ENCODE peak calls at places on chromosomes 1 and 21, in nine cellular contexts. M is thyroid gland; Y is cardiac muscle cell; J is CD8-positive, alpha-beta memory T cell; R is IMR-90; T is fibroblast of lung; W is H9; O is stomach; Q is neural progenitor cell. I is an unnamed sample.

GRCh38 chr1:91828007-91828321 is 58.0 kb downstream of the TGFBR3 start:
- DNase-seq in M (no peak), W (no peak), Q (no peak), T (no peak), J (no peak), O (no peak), R (no peak), Y (no peak), I (no peak)

GRCh38 chr1:86423473-86423872 is 498 bp upstream of the CLCA2 start:
- DNase-seq in R (no peak), M (no peak), W (no peak), O (no peak), J (no peak), Y (no peak), Q (no peak), T (no peak), I (no peak)

GRCh38 chr1:174626031-174627020 is 178.6 kb downstream of the GPR52 start:
- DNase-seq in R (peak; percentile 55), M (no peak), W (no peak), T (peak; percentile 89), Q (peak; percentile 7), O (no peak), Y (no peak), J (no peak), I (no peak)

GRCh38 chr1:92485374-92486250 is 1.1 kb downstream of the GFI1 start:
- DNase-seq in Y (peak; percentile 58), W (peak; percentile 76), T (no peak), M (peak; percentile 51), O (peak; percentile 69), J (peak; percentile 88), Q (peak; percentile 81), R (no peak), I (peak; percentile 70)

GRCh38 chr1:227885135-227885647 is 62.5 kb downstream of the WNT9A start:
- DNase-seq in M (no peak), O (peak; percentile 24), R (no peak), J (peak; percentile 56), Y (no peak), T (no peak), Q (no peak), W (no peak), I (peak; percentile 15)

GRCh38 chr21:45538381-45539045 is 3.7 kb downstream of the SLC19A1 start:
- DNase-seq in Q (no peak), M (peak; percentile 1), R (no peak), T (no peak), Y (no peak), W (peak; percentile 23), O (peak; percentile 20), J (peak; percentile 35), I (no peak)

GRCh38 chr1:150562384-150563339 is 13.5 kb downstream of the ADAMTSL4 start:
- DNase-seq in Q (peak; percentile 73), M (peak; percentile 48), J (peak; percentile 83), O (peak; percentile 51), W (peak; percentile 30), Y (no peak), R (no peak), T (no peak), I (peak; percentile 67)

GRCh38 chr1:201015551-201016091 is 7.9 kb downstream of the KIF21B start:
- DNase-seq in J (no peak), Q (no peak), R (peak; percentile 12), O (no peak), T (peak; percentile 29), W (no peak), M (no peak), Y (no peak), I (no peak)

DNA sequence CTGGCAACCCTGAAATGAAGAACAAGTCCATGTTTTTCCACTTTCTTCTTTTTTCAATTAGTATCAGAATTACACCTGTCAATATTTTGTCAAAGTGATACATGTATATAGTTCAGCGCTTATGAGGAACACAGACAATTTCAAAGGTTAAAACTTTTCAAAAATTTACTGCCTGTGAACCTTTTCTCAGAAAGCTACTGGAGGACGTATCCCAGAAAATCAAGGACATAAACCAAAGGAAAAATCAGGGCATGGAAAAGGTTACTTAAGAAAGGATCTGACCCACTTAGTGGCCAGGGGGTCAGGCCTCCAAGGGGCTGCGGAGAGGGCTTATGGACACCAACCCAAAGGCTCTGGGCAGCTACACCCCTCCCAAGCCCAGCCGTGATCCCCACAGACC is 81.1 kb upstream of the ACTRT2 start:
- DNase-seq in O (no peak), M (no peak), W (no peak), T (no peak), Q (no peak), J (no peak), Y (no peak), R (no peak), I (no peak)
- H3K9me3 ChIP-seq in O (peaks cover 26% of the 10 kb centered on the region), M (no peaks in the 10 kb centered on the region), W (peaks cover 92% of the 10 kb centered on the region), T (peaks cover 10% of the 10 kb centered on the region), Q (no peaks in the 10 kb centered on the region), J (no peaks in the 10 kb centered on the region), Y (no peaks in the 10 kb centered on the region), R (peaks cover 65% of the 10 kb centered on the region), I (no peaks in the 10 kb centered on the region)

DNA sequence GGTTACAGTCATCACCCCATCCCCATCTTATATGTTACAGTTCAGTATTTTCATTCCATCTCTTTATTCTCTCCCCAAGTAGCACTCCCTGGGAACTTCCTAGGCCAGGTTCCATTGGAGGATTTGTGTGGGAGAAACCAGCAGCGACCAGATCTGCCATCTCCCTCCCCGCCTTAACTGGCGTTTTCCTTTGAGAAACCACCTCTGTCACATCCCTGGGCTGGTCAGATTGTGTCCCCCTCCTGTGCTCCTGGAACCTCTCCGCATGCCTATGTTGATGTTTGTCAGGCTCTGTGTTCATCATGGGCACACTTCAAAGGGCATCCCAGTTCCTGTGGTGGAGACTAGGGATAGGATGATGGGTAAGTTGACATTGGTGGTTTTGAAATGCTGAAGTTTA is 126.4 kb downstream of the KIAA0319L start:
- DNase-seq in Y (no peak), W (no peak), M (no peak), J (no peak), T (no peak), O (no peak), R (no peak), Q (no peak), I (no peak)
- H3K4me1 ChIP-seq in Y (no peaks in the 10 kb centered on the region), W (peaks cover 2% of the 10 kb centered on the region), M (no peaks in the 10 kb centered on the region), J (no peaks in the 10 kb centered on the region), T (no peaks in the 10 kb centered on the region), O (no peaks in the 10 kb centered on the region), R (peaks cover 2% of the 10 kb centered on the region), Q (peaks cover 4% of the 10 kb centered on the region), I (no peaks in the 10 kb centered on the region)

DNA sequence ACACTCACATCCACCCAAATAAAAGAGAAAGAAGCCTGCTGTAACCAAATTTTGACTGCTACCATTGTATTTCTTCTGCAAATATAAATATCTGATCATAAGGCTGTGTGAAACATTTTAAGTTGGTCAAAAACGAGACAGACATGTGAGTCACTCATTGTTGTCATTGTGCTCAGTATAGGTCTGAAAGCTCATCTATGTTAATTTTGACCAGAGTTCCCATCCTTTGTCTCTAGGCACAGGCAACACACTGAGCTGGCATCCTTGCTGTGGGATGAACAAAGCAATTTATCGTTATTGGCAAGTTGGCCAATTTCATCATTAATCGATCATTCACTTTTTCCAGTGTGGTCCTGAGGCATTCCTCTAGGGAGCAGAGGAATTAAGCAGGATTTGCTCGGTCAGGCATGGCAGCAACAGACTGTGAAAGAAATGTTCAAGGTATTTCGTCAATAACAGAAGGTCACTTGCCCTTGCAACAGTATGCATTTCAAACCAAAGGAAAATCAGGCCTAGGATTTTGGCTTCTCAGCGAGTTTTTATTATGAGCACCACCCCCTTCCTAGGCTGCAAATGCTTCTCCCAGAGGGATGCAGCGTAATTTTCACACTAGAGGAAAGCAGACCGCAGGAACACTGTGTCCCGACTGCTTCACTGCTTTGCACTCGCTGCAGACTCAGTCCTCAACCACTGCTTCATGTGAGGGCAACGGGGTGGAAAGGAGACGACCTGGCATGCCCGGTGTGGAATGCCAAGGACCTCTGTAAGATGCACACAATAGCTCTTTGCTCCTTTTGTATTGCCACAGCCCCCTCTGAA is 87.9 kb upstream of the SMYD2 start:
- DNase-seq in W (no peak), R (no peak), T (no peak), M (peak; percentile 92), J (no peak), Q (peak; percentile 65), Y (peak; percentile 22), O (no peak), I (no peak)
- H3K9me3 ChIP-seq in W (no peaks in the 10 kb centered on the region), R (no peaks in the 10 kb centered on the region), T (no peaks in the 10 kb centered on the region), M (no peaks in the 10 kb centered on the region), J (no peaks in the 10 kb centered on the region), Q (no peaks in the 10 kb centered on the region), Y (no peaks in the 10 kb centered on the region), O (no peaks in the 10 kb centered on the region), I (no peaks in the 10 kb centered on the region)

DNA sequence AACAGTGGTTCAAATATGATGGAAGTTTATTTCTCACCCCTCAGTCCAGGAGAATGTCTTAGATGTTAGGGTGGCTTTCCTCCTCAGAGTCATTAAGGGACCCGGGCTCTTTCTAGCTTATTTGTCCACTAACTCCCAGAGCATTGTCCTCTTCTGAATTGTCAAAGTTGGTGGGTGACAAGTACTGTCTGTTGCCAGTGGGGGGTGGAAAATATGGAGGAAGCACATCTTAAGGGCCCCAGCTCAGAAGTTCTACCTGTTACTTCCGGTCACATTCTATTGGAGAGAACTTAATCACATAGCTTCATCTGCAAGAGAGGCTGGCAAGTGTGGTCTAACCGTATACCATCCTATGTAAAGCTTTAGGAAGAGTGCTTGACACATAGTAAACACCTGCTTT is 7.1 kb downstream of the CLIC4 start:
- DNase-seq in J (no peak), Q (no peak), O (no peak), Y (no peak), M (no peak), T (no peak), W (no peak), R (no peak), I (no peak)
- H3K4me1 ChIP-seq in J (no peaks in the 10 kb centered on the region), Q (peaks cover 4% of the 10 kb centered on the region), O (peaks cover 33% of the 10 kb centered on the region), Y (peaks cover 30% of the 10 kb centered on the region), M (peaks cover 22% of the 10 kb centered on the region), T (peaks cover 12% of the 10 kb centered on the region), W (peaks cover 5% of the 10 kb centered on the region), R (peaks cover 24% of the 10 kb centered on the region), I (no peaks in the 10 kb centered on the region)

GRCh38 chr21:40568756-40569155 is 278.2 kb downstream of the DSCAM start:
- DNase-seq in O (no peak), J (no peak), W (no peak), M (no peak), T (no peak), R (no peak), Y (no peak), Q (no peak), I (no peak)
- H3K9me3 ChIP-seq in O (no peaks in the 10 kb centered on the region), J (no peaks in the 10 kb centered on the region), W (no peaks in the 10 kb centered on the region), M (no peaks in the 10 kb centered on the region), T (no peaks in the 10 kb centered on the region), R (peaks cover 28% of the 10 kb centered on the region), Y (no peaks in the 10 kb centered on the region), Q (no peaks in the 10 kb centered on the region), I (no peaks in the 10 kb centered on the region)

GRCh38 chr1:173476197-173476663 is 905 bp upstream of the PRDX6 start:
- DNase-seq in J (no peak), R (no peak), W (no peak), T (no peak), Q (no peak), M (no peak), O (no peak), Y (no peak), I (peak; percentile 24)
- H3K4me1 ChIP-seq in J (peaks cover 40% of the 10 kb centered on the region), R (peaks cover 16% of the 10 kb centered on the region), W (no peaks in the 10 kb centered on the region), T (peaks cover 12% of the 10 kb centered on the region), Q (peaks cover 33% of the 10 kb centered on the region), M (peaks cover 30% of the 10 kb centered on the region), O (peaks cover 47% of the 10 kb centered on the region), Y (peaks cover 43% of the 10 kb centered on the region), I (peaks cover 4% of the 10 kb centered on the region)

I was measured in colonic mucosa.